ENCODE peak calls at places on chromosomes 1 and 21, in eight cellular contexts. F is IMR-90, K is fibroblast of the aortic adventitia, D is heart left ventricle, J is GM12864, X is astrocyte of the spinal cord, B is brain microvascular endothelial cell, R is body of pancreas. T is an unnamed sample.

GRCh38 chr1:224615861-224616760 is at the start of gene CNIH3:
- DNase-seq in F (peak), K (peak), D (no peak), J (no peak), X (peak), B (no peak), R (peak), T (peak)

GRCh38 chr1:83746234-83746633 is 252.7 kb downstream of the TTLL7 start:
- DNase-seq in F (no peak), K (no peak), D (no peak), J (peak), X (no peak), B (no peak), R (no peak), T (no peak)

GRCh38 chr1:87094238-87094637 is 179.8 kb downstream of the HS2ST1 start:
- DNase-seq in F (no peak), K (no peak), D (no peak), J (no peak), X (no peak), B (no peak), R (no peak), T (no peak)

GRCh38 chr1:171257207-171258052 is 9.1 kb downstream of the FMO1 start:
- DNase-seq in F (no peak), K (peak), D (no peak), J (no peak), X (no peak), B (no peak), R (peak), T (peak)

GRCh38 chr1:171899838-171900237 is 58.5 kb downstream of the DNM3 start:
- DNase-seq in F (no peak), K (no peak), D (no peak), J (no peak), X (no peak), B (no peak), R (no peak), T (no peak)

GRCh38 chr1:212609701-212610574 is 1.4 kb downstream of the ATF3 start:
- DNase-seq in F (no peak), K (peak), D (no peak), J (no peak), X (no peak), B (no peak), R (peak), T (peak)

GRCh38 chr1:24277420-24278169 is 41.6 kb upstream of the GRHL3 start:
- DNase-seq in F (peak), K (peak), D (no peak), J (no peak), X (peak), B (peak), R (no peak), T (peak)

GRCh38 chr1:99180915-99181314 is 83.4 kb upstream of the PLPPR4 start:
- DNase-seq in F (no peak), K (no peak), D (no peak), J (no peak), X (no peak), B (no peak), R (no peak), T (no peak)

GRCh38 chr1:222455188-222455879 is 92.6 kb downstream of the HHIPL2 start:
- DNase-seq in F (peak), K (peak), D (peak), J (peak), X (peak), B (peak), R (peak), T (peak)

GRCh38 chr1:3405974-3406867 is 48.2 kb upstream of the ARHGEF16 start:
- DNase-seq in F (no peak), K (no peak), D (no peak), J (no peak), X (no peak), B (no peak), R (no peak), T (no peak)

GRCh38 chr1:33846861-33847260 is 17.0 kb upstream of the HMGB4 start:
- DNase-seq in F (no peak), K (no peak), D (no peak), J (no peak), X (no peak), B (no peak), R (no peak), T (no peak)

GRCh38 chr1:31943546-31944184 is 5.5 kb upstream of the PTP4A2 start:
- DNase-seq in F (no peak), K (no peak), D (no peak), J (no peak), X (peak), B (no peak), R (no peak), T (no peak)

GRCh38 chr1:58157281-58157680 is 389.2 kb downstream of the OMA1 start:
- DNase-seq in F (no peak), K (no peak), D (no peak), J (no peak), X (no peak), B (no peak), R (no peak), T (no peak)

GRCh38 chr1:237016626-237017025 is 12.4 kb upstream of the MT1HL1 start:
- DNase-seq in F (no peak), K (no peak), D (no peak), J (no peak), X (no peak), B (no peak), R (no peak), T (no peak)

GRCh38 chr1:43225168-43225567 is 44.6 kb upstream of the TMEM125 start:
- DNase-seq in F (no peak), K (peak), D (no peak), J (no peak), X (no peak), B (no peak), R (no peak), T (peak)

GRCh38 chr1:187685338-187685737 is 856.6 kb downstream of the PLA2G4A start:
- DNase-seq in F (peak), K (peak), D (no peak), J (no peak), X (peak), B (peak), R (no peak), T (peak)

GRCh38 chr1:9289090-9289534 is 3.6 kb upstream of the SPSB1 start:
- DNase-seq in F (peak), K (peak), D (peak), J (no peak), X (peak), B (peak), R (peak), T (peak)

GRCh38 chr21:26096972-26097371 is 73.6 kb downstream of the APP start:
- DNase-seq in F (no peak), K (no peak), D (no peak), J (no peak), X (no peak), B (no peak), R (no peak), T (no peak)

GRCh38 chr1:226649780-226650179 is 89.3 kb downstream of the ITPKB start:
- DNase-seq in F (peak), K (peak), D (no peak), J (no peak), X (no peak), B (no peak), R (peak), T (peak)

GRCh38 chr1:6365047-6365446 is 28.5 kb downstream of the ACOT7 start:
- DNase-seq in F (no peak), K (no peak), D (no peak), J (no peak), X (no peak), B (no peak), R (no peak), T (no peak)
- H3K4me3 ChIP-seq in F (no peak), K (no peak), D (no peak), J (no peak), X (no peak), B (no peak), R (no peak), T (no peak)

GRCh38 chr21:43717166-43717853 is 1.6 kb upstream of the PDXK start:
- DNase-seq in F (no peak), K (no peak), D (no peak), J (no peak), X (no peak), B (no peak), R (no peak), T (peak)

GRCh38 chr21:43720539-43721224 is 1.8 kb downstream of the PDXK start:
- DNase-seq in F (no peak), K (no peak), D (no peak), J (no peak), X (no peak), B (no peak), R (no peak), T (no peak)

GRCh38 chr21:43717967-43718871 is 710 bp upstream of the PDXK start:
- DNase-seq in F (no peak), K (no peak), D (peak), J (no peak), X (no peak), B (no peak), R (no peak), T (no peak)

GRCh38 chr21:43719748-43720538 is 1.0 kb downstream of the PDXK start:
- DNase-seq in F (no peak), K (no peak), D (peak), J (no peak), X (no peak), B (no peak), R (peak), T (no peak)

GRCh38 chr21:43718872-43719747 is at the start of gene PDXK:
- DNase-seq in F (peak), K (peak), D (peak), J (peak), X (peak), B (peak), R (peak), T (peak)
- TF ChIP-seq CTCF in F (peak), K (no peak), D (peak), J (peak), X (no peak), B (no peak), R (peak), T (no peak)

DNA sequence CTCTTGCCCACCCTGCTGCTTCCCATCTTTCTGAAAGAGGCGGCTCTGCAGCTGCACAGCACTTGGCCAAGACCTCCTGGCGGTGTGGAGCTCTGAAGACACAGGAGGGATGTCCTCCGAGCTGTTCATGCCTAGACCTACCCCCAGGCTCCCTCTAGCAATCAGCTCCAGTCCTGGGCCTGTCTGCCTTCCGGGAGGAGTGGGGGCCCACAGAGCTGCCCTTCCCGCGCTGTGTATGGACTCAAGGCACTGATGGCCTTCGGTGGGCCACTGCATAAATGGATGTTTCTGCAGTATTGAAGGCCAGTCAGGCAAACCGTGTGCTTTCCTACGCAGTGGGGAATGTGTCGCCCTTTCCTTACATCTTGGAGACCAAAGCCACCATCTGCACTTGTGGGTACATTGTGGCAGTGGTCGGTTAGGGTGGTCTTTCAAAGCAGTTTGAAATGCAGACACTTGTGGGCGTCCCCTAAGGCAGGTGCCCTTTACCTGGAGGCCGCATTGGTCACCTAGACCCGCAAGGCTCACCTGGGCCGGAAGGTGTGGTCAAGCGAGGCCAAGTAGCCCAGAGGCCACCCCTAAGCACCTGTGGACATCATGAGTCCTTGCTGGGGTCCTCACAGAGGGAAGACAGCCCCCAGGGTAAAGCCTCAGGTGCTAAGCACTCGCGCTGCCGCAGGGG is 912 bp upstream of the PKNOX1 start:
- DNase-seq in F (no peak), K (no peak), D (no peak), J (no peak), X (no peak), B (no peak), R (peak), T (no peak)
- H3K4me3 ChIP-seq in F (peak), K (peak), D (peak), J (peak), X (peak), B (peak), R (peak), T (peak)

DNA sequence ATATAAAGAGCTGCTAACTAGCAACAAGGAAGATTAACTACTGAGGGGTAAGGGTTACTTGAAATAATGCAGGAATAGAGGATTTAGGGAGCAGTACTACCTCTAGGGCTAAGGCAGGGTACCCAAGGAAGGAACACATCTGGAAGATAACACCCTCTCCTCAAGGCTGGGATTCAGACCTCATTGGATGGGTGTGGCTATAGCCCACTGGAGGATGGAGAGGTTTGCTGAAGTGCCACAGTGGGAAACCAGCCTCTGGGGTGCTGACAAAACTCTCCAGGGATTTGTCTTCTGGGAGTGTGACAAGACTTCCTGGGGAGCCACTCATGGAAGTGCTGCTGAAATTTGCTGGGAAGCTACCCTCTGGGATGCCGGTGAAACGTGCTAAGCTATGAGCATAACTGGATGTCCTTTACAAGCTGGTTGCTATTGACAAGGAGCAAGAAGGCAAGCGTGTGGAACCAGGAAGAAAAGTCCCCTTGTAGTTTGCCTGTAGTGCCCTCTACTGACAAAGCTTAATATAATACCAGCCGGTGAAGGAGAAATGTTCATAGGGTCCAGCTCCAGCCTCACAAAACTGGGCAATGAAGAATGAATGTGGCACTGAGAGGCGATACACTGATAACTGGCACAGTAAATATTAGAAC is 122.8 kb upstream of the USP24 start:
- DNase-seq in F (peak), K (peak), D (no peak), J (peak), X (peak), B (peak), R (no peak), T (peak)
- TF ChIP-seq CTCF in F (peak), K (peak), D (peak), J (peak), X (peak), B (peak), R (peak), T (peak)

GRCh38 chr1:5796028-5796427 is 196.2 kb downstream of the NPHP4 start:
- DNase-seq in F (no peak), K (no peak), D (no peak), J (no peak), X (no peak), B (no peak), R (no peak), T (no peak)

GRCh38 chr1:5798904-5799303 is 193.3 kb downstream of the NPHP4 start:
- DNase-seq in F (no peak), K (no peak), D (no peak), J (no peak), X (no peak), B (no peak), R (no peak), T (no peak)

GRCh38 chr1:5794279-5794678 is 197.9 kb downstream of the NPHP4 start:
- DNase-seq in F (no peak), K (no peak), D (no peak), J (no peak), X (no peak), B (no peak), R (no peak), T (no peak)

GRCh38 chr1:5798151-5798730 is 194.0 kb downstream of the NPHP4 start:
- DNase-seq in F (no peak), K (no peak), D (no peak), J (no peak), X (no peak), B (no peak), R (no peak), T (no peak)

GRCh38 chr1:5793516-5793915 is 198.7 kb downstream of the NPHP4 start:
- DNase-seq in F (no peak), K (no peak), D (no peak), J (no peak), X (no peak), B (no peak), R (peak), T (no peak)
- H3K4me3 ChIP-seq in F (no peak), K (no peak), D (no peak), J (no peak), X (no peak), B (no peak), R (no peak), T (no peak)

GRCh38 chr1:182035097-182035770 is 26.3 kb downstream of the ZNF648 start:
- DNase-seq in F (no peak), K (no peak), D (no peak), J (no peak), X (no peak), B (no peak), R (no peak), T (no peak)
- TF ChIP-seq CTCF in F (no peak), K (no peak), D (peak), J (peak), X (peak), B (no peak), R (no peak), T (peak)

DNA sequence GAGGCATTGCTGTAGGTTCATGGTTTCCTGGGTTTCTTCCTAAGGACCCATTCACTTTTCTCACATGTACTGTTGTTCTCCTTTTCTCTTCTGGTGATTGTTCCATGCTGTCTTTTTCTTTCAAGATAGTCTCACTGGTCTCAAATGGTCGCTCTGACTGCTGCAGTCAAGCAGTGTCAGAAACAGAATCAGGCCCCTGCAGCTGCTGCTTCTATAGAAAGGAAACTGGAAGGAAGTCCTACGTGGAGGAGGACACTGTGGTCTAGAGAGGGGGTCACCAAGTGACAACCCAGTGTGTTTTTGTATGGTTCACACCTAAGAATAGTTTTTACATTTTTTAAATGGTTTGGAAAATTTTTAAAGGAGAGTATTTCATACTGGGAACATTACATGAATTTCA is 2.4 kb downstream of the NECAP2 start:
- DNase-seq in F (no peak), K (no peak), D (no peak), J (no peak), X (no peak), B (no peak), R (no peak), T (no peak)
- H3K4me3 ChIP-seq in F (no peak), K (no peak), D (no peak), J (peak), X (no peak), B (no peak), R (no peak), T (no peak)

DNA sequence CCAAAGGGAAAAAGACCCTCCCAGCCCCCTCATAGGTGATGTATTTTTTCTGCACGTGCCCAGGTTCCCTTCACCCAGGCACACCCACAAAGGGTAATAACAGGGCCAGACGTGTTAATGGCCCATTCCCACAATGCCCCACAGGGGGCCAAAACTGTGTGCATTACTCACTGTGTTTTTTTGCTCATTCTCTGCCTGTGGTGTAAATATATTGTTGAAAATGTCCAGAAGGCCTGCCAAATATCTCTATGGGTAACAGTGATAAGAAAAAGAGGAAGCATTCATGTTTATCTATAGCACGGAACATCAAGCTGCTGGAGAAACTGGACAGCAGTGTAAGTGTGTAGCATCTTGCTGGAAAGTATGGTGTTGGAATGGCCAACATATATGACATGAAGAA is 21.9 kb downstream of the RHEX start:
- DNase-seq in F (no peak), K (no peak), D (no peak), J (no peak), X (no peak), B (no peak), R (no peak), T (no peak)
- TF ChIP-seq CTCF in F (no peak), K (no peak), D (no peak), J (peak), X (no peak), B (peak), R (no peak), T (no peak)